ENCODE peak calls at places on chromosome 11, in nine cellular contexts. F, G, V, Z, C, U, O, Q and S are unnamed samples.

GRCh38 chr11:45213717-45214116 is 67.3 kb downstream of the PRDM11 start:
- DNase-seq in F (no peak), G (no peak), V (no peak), Z (no peak), C (no peak), U (no peak), O (no peak), Q (no peak), S (no peak)

GRCh38 chr11:3920148-3920852 is 64.8 kb downstream of the STIM1 start:
- DNase-seq in F (no peak), G (peak), V (no peak), Z (peak), C (peak), U (no peak), O (peak), Q (peak), S (no peak)

GRCh38 chr11:122796128-122796717 is 42.1 kb upstream of the CRTAM start:
- DNase-seq in F (no peak), G (peak), V (peak), Z (peak), C (peak), U (peak), O (peak), Q (peak), S (no peak)

GRCh38 chr11:325796-326591 is 5.3 kb upstream of the IFITM3 start:
- DNase-seq in F (no peak), G (no peak), V (no peak), Z (no peak), C (no peak), U (no peak), O (no peak), Q (no peak), S (no peak)

GRCh38 chr11:124074554-124074953 is 33.4 kb upstream of the OR10G7 start:
- DNase-seq in F (no peak), G (no peak), V (no peak), Z (no peak), C (no peak), U (no peak), O (no peak), Q (no peak), S (no peak)

GRCh38 chr11:115078461-115079438 is 400.4 kb downstream of the NXPE2 start:
- DNase-seq in F (no peak), G (no peak), V (no peak), Z (no peak), C (no peak), U (no peak), O (no peak), Q (no peak), S (no peak)

GRCh38 chr11:16982809-16983208 is 31.4 kb downstream of the PLEKHA7 start:
- DNase-seq in F (no peak), G (no peak), V (no peak), Z (no peak), C (no peak), U (no peak), O (no peak), Q (no peak), S (peak)

GRCh38 chr11:76763573-76764348 is 19.4 kb upstream of the TSKU start:
- DNase-seq in F (peak), G (peak), V (peak), Z (no peak), C (peak), U (no peak), O (peak), Q (no peak), S (peak)

GRCh38 chr11:110737591-110737990 is 25.4 kb upstream of the ARHGAP20 start:
- DNase-seq in F (no peak), G (no peak), V (no peak), Z (no peak), C (no peak), U (no peak), O (no peak), Q (no peak), S (no peak)

GRCh38 chr11:6856871-6857270 is 6.0 kb upstream of the OR10A2 start:
- DNase-seq in F (no peak), G (no peak), V (no peak), Z (no peak), C (peak), U (no peak), O (no peak), Q (no peak), S (no peak)

GRCh38 chr11:77813256-77813655 is 7.3 kb downstream of the RSF1 start:
- DNase-seq in F (no peak), G (no peak), V (no peak), Z (no peak), C (no peak), U (no peak), O (no peak), Q (no peak), S (no peak)

GRCh38 chr11:96694338-96694737 is 304.5 kb downstream of the JRKL start:
- DNase-seq in F (no peak), G (no peak), V (no peak), Z (no peak), C (no peak), U (no peak), O (no peak), Q (no peak), S (no peak)

GRCh38 chr11:7471071-7471470 is 14.2 kb upstream of the OLFML1 start:
- DNase-seq in F (no peak), G (no peak), V (no peak), Z (no peak), C (no peak), U (no peak), O (no peak), Q (no peak), S (no peak)